ENCODE peak calls at places on chromosomes 16 and 17, in six cellular contexts. X is mucosa of gallbladder, G is A549, S is left colon, N is T-cell, Y is AG04450. Z is an unnamed sample.

GRCh38 chr16:85261657-85262557 is 149.6 kb upstream of the CIBAR2 start:
- DNase-seq in Y (no peak), X (no peak), G (no peak), N (no peak), S (no peak), Z (no peak)

GRCh38 chr16:11542069-11542775 is 44.5 kb downstream of the LITAF start:
- DNase-seq in N (no peak), X (no peak), Y (no peak), S (no peak), G (no peak), Z (no peak)

GRCh38 chr16:64238576-64238975 is 883.3 kb downstream of the CDH11 start:
- DNase-seq in Y (no peak), S (no peak), X (no peak), G (no peak), N (no peak), Z (no peak)

GRCh38 chr16:71564377-71564967 is 12.4 kb downstream of the TAT start:
- DNase-seq in X (no peak), Y (no peak), G (no peak), N (no peak), S (no peak), Z (peak; percentile 81)

GRCh38 chr16:69532761-69533459 is 32.9 kb upstream of the NFAT5 start:
- DNase-seq in S (no peak), Y (no peak), G (no peak), X (no peak), N (no peak), Z (no peak)

GRCh38 chr17:57517519-57518342 is 227.4 kb downstream of the CCDC182 start:
- DNase-seq in G (no peak), X (no peak), N (no peak), S (no peak), Y (no peak), Z (no peak)

GRCh38 chr17:73363788-73364522 is 52.2 kb upstream of the CDC42EP4 start:
- DNase-seq in X (no peak), G (no peak), S (no peak), N (no peak), Y (no peak), Z (no peak)

GRCh38 chr17:410674-411401 is 58.2 kb upstream of the RPH3AL start:
- DNase-seq in X (no peak), S (peak; percentile 51), N (peak; percentile 79), G (no peak), Y (no peak), Z (no peak)

GRCh38 chr16:14392960-14393359 is 237.1 kb downstream of the PARN start:
- DNase-seq in S (no peak), G (no peak), Y (no peak), X (no peak), N (no peak), Z (no peak)

GRCh38 chr17:80577876-80578275 is 33.2 kb downstream of the RPTOR start:
- DNase-seq in S (no peak), X (no peak), G (no peak), N (no peak), Y (no peak), Z (no peak)

Z was measured in GM19239.